ENCODE peak calls at places on chromosome 7, in ten cellular contexts. One of them, this sample, is unnamed.

GRCh38 chr7:55449205-55449991 is 84.3 kb downstream of the LANCL2 start:
- DNase-seq in memory B cell: no peak
- DNase-seq in fibroblast of lung: no peak
- DNase-seq in kidney tubule cell: no peak
- DNase-seq in NCI-H1105: no peak
- DNase-seq in anterior cingulate cortex: no peak
- DNase-seq in left lobe of liver: no peak
- DNase-seq in NCI-H2107: no peak
- DNase-seq in M059J: no peak
- DNase-seq in AG08395: no peak
- DNase-seq in this sample: no peak

GRCh38 chr7:428387-428786 is 91.3 kb downstream of the PDGFA start:
- DNase-seq in memory B cell: no peak
- DNase-seq in fibroblast of lung: no peak
- DNase-seq in kidney tubule cell: no peak
- DNase-seq in NCI-H1105: no peak
- DNase-seq in anterior cingulate cortex: no peak
- DNase-seq in left lobe of liver: no peak
- DNase-seq in NCI-H2107: no peak
- DNase-seq in M059J: no peak
- DNase-seq in AG08395: no peak
- DNase-seq in this sample: no peak

GRCh38 chr7:117731455-117731854 is 141.8 kb downstream of the CTTNBP2 start:
- DNase-seq in memory B cell: no peak
- DNase-seq in fibroblast of lung: peak
- DNase-seq in kidney tubule cell: peak
- DNase-seq in NCI-H1105: no peak
- DNase-seq in anterior cingulate cortex: no peak
- DNase-seq in left lobe of liver: no peak
- DNase-seq in NCI-H2107: no peak
- DNase-seq in M059J: peak
- DNase-seq in AG08395: no peak
- DNase-seq in this sample: peak

GRCh38 chr7:140646931-140647647 is 6.5 kb upstream of the DENND2A start:
- DNase-seq in memory B cell: peak
- DNase-seq in fibroblast of lung: peak
- DNase-seq in kidney tubule cell: peak
- DNase-seq in NCI-H1105: peak
- DNase-seq in anterior cingulate cortex: no peak
- DNase-seq in left lobe of liver: no peak
- DNase-seq in NCI-H2107: peak
- DNase-seq in M059J: peak
- DNase-seq in AG08395: peak
- DNase-seq in this sample: peak

GRCh38 chr7:2757361-2757903 is 69.4 kb downstream of the AMZ1 start:
- DNase-seq in memory B cell: no peak
- DNase-seq in fibroblast of lung: no peak
- DNase-seq in kidney tubule cell: peak
- DNase-seq in NCI-H1105: no peak
- DNase-seq in anterior cingulate cortex: peak
- DNase-seq in left lobe of liver: no peak
- DNase-seq in NCI-H2107: no peak
- DNase-seq in M059J: peak
- DNase-seq in AG08395: peak
- DNase-seq in this sample: peak

GRCh38 chr7:91089382-91089963 is 174.8 kb upstream of the FZD1 start:
- DNase-seq in memory B cell: peak
- DNase-seq in fibroblast of lung: peak
- DNase-seq in kidney tubule cell: peak
- DNase-seq in NCI-H1105: peak
- DNase-seq in anterior cingulate cortex: no peak
- DNase-seq in left lobe of liver: no peak
- DNase-seq in NCI-H2107: peak
- DNase-seq in M059J: peak
- DNase-seq in AG08395: peak
- DNase-seq in this sample: peak

GRCh38 chr7:72077776-72078175 is 334.4 kb downstream of the CALN1 start:
- DNase-seq in memory B cell: no peak
- DNase-seq in fibroblast of lung: no peak
- DNase-seq in kidney tubule cell: no peak
- DNase-seq in NCI-H1105: no peak
- DNase-seq in anterior cingulate cortex: no peak
- DNase-seq in left lobe of liver: no peak
- DNase-seq in NCI-H2107: no peak
- DNase-seq in M059J: no peak
- DNase-seq in AG08395: no peak
- DNase-seq in this sample: no peak

GRCh38 chr7:52917982-52918578 is 117.4 kb upstream of the POM121L12 start:
- DNase-seq in memory B cell: no peak
- DNase-seq in fibroblast of lung: no peak
- DNase-seq in kidney tubule cell: peak
- DNase-seq in NCI-H1105: no peak
- DNase-seq in anterior cingulate cortex: no peak
- DNase-seq in left lobe of liver: no peak
- DNase-seq in NCI-H2107: no peak
- DNase-seq in M059J: no peak
- DNase-seq in AG08395: no peak
- DNase-seq in this sample: no peak

GRCh38 chr7:65325793-65326432 is 47.7 kb upstream of the ZNF92 start:
- DNase-seq in memory B cell: no peak
- DNase-seq in fibroblast of lung: peak
- DNase-seq in kidney tubule cell: peak
- DNase-seq in NCI-H1105: no peak
- DNase-seq in anterior cingulate cortex: no peak
- DNase-seq in left lobe of liver: no peak
- DNase-seq in NCI-H2107: no peak
- DNase-seq in M059J: peak
- DNase-seq in AG08395: no peak
- DNase-seq in this sample: peak

GRCh38 chr7:44103941-44104879 is at the start of gene AEBP1:
- DNase-seq in memory B cell: no peak
- DNase-seq in fibroblast of lung: no peak
- DNase-seq in kidney tubule cell: peak
- DNase-seq in NCI-H1105: peak
- DNase-seq in anterior cingulate cortex: no peak
- DNase-seq in left lobe of liver: no peak
- DNase-seq in NCI-H2107: no peak
- DNase-seq in M059J: no peak
- DNase-seq in AG08395: peak
- DNase-seq in this sample: peak

GRCh38 chr7:150322114-150322832 is 882 bp upstream of the LRRC61 start:
- DNase-seq in memory B cell: no peak
- DNase-seq in fibroblast of lung: no peak
- DNase-seq in kidney tubule cell: peak
- DNase-seq in NCI-H1105: no peak
- DNase-seq in anterior cingulate cortex: no peak
- DNase-seq in left lobe of liver: no peak
- DNase-seq in NCI-H2107: no peak
- DNase-seq in M059J: no peak
- DNase-seq in AG08395: no peak
- DNase-seq in this sample: no peak

This sample was measured in renal cortical epithelial cell.